ENCODE peak calls at places on chromosomes 7 and 10, in seven cellular contexts. A, W, P, H, C, U and I are unnamed samples.
A peak's percentile ranks its signal among the peaks of the same experiment; 100 is the strongest.

GRCh38 chr10:44752451-44753441 is 158.4 kb upstream of the TMEM72 start:
- DNase-seq in W (no peak), U (peak; percentile 80), H (peak; percentile 98), A (peak; percentile 84), C (no peak), P (no peak), I (no peak)

GRCh38 chr10:34290412-34291082 is 524.5 kb downstream of the PARD3 start:
- DNase-seq in U (peak; percentile 52), P (no peak), C (no peak), H (no peak), A (no peak), W (no peak), I (no peak)

GRCh38 chr7:66886152-66886551 is 34.9 kb upstream of the TMEM248 start:
- DNase-seq in P (no peak), U (no peak), H (no peak), C (no peak), A (no peak), W (no peak), I (no peak)

GRCh38 chr7:155753446-155753965 is 58.8 kb downstream of the SHH start:
- DNase-seq in A (no peak), H (no peak), P (no peak), C (no peak), W (no peak), U (no peak), I (no peak)

GRCh38 chr7:50379539-50379938 is 70.6 kb downstream of the FIGNL1 start:
- DNase-seq in A (no peak), H (no peak), U (no peak), P (no peak), W (no peak), C (no peak), I (no peak)

GRCh38 chr7:71886066-71886465 is 526.1 kb downstream of the CALN1 start:
- DNase-seq in H (no peak), W (no peak), U (no peak), A (no peak), P (peak; percentile 19), C (no peak), I (no peak)

GRCh38 chr7:30708983-30709382 is 26.7 kb upstream of the CRHR2 start:
- DNase-seq in U (peak; percentile 90), C (no peak), P (no peak), H (no peak), A (no peak), W (peak; percentile 15), I (no peak)

GRCh38 chr7:74674166-74674565 is 16.6 kb downstream of the GTF2I start:
- DNase-seq in A (no peak), H (no peak), U (no peak), C (no peak), P (no peak), W (no peak), I (no peak)

GRCh38 chr10:120738658-120739057 is 112.5 kb upstream of the WDR11 start:
- DNase-seq in P (no peak), U (no peak), W (no peak), H (no peak), A (no peak), C (no peak), I (no peak)

GRCh38 chr7:121604627-121605296 is 208.7 kb upstream of the FAM3C start:
- DNase-seq in C (no peak), P (no peak), W (no peak), A (no peak), H (no peak), U (peak; percentile 89), I (no peak)

GRCh38 chr10:97537186-97537869 is 35.3 kb upstream of the ANKRD2 start:
- DNase-seq in A (no peak), W (peak; percentile 42), C (no peak), H (no peak), U (no peak), P (no peak), I (no peak)